ENCODE peak calls at places on chromosomes 16 and 17, in eight cellular contexts. L is thyroid gland; E is heart left ventricle; U is lung; Z is right atrium auricular region; A is naive thymus-derived CD4-positive, alpha-beta T cell; F is caudate nucleus; S is body of pancreas. T is an unnamed sample.

GRCh38 chr17:80290199-80290598 is 29.5 kb downstream of the RNF213 start:
- DNase-seq in L (no peak), E (no peak), U (no peak), Z (no peak), A (no peak), F (no peak), S (no peak), T (no peak)

GRCh38 chr16:71540-72341 is 690 bp downstream of the RHBDF1 start:
- DNase-seq in L (peak), E (peak), U (peak), Z (peak), A (no peak), F (peak), S (peak), T (no peak)

GRCh38 chr16:87058728-87059250 is 258.4 kb downstream of the C16orf95 start:
- DNase-seq in L (no peak), E (no peak), U (no peak), Z (no peak), A (no peak), F (no peak), S (no peak), T (no peak)

GRCh38 chr17:68829211-68829610 is 126.0 kb downstream of the ABCA8 start:
- DNase-seq in L (no peak), E (no peak), U (no peak), Z (no peak), A (no peak), F (no peak), S (no peak), T (no peak)

GRCh38 chr16:84313921-84314320 is 19.2 kb downstream of the WFDC1 start:
- DNase-seq in L (no peak), E (no peak), U (no peak), Z (no peak), A (no peak), F (no peak), S (no peak), T (no peak)

GRCh38 chr17:39244600-39245570 is 19.1 kb upstream of the STAC2 start:
- DNase-seq in L (peak), E (peak), U (peak), Z (peak), A (peak), F (peak), S (peak), T (peak)

GRCh38 chr17:78168906-78169793 is 769 bp downstream of the SYNGR2 start:
- DNase-seq in L (peak), E (peak), U (peak), Z (no peak), A (peak), F (peak), S (peak), T (peak)

GRCh38 chr16:86044241-86044671 is 145.3 kb downstream of the IRF8 start:
- DNase-seq in L (no peak), E (no peak), U (no peak), Z (no peak), A (peak), F (no peak), S (peak), T (no peak)

GRCh38 chr16:73996624-73997339 is 299.8 kb upstream of the PSMD7 start:
- DNase-seq in L (no peak), E (no peak), U (no peak), Z (no peak), A (no peak), F (no peak), S (no peak), T (no peak)

GRCh38 chr16:89320717-89321501 is 103.4 kb downstream of the ZNF778 start:
- DNase-seq in L (peak), E (peak), U (no peak), Z (no peak), A (no peak), F (peak), S (no peak), T (no peak)

GRCh38 chr16:28822520-28823290 is at the start of gene ATXN2L:
- DNase-seq in L (peak), E (peak), U (peak), Z (peak), A (peak), F (peak), S (peak), T (peak)

GRCh38 chr17:75720656-75721462 is at the start of gene ITGB4:
- DNase-seq in L (peak), E (peak), U (peak), Z (no peak), A (peak), F (peak), S (peak), T (peak)

GRCh38 chr16:71933913-71934696 is 38.8 kb downstream of the IST1 start:
- DNase-seq in L (no peak), E (no peak), U (no peak), Z (no peak), A (no peak), F (no peak), S (no peak), T (no peak)

GRCh38 chr17:61203765-61204164 is 195.9 kb upstream of the TBX2 start:
- DNase-seq in L (peak), E (no peak), U (peak), Z (no peak), A (no peak), F (no peak), S (no peak), T (no peak)

GRCh38 chr17:54971147-54971546 is 2.6 kb downstream of the STXBP4 start:
- DNase-seq in L (no peak), E (no peak), U (no peak), Z (no peak), A (no peak), F (no peak), S (no peak), T (no peak)

GRCh38 chr17:40956401-40957254 is 10.1 kb downstream of the KRT39 start:
- DNase-seq in L (no peak), E (no peak), U (no peak), Z (no peak), A (no peak), F (no peak), S (no peak), T (no peak)

GRCh38 chr17:37694734-37695133 is 50.1 kb downstream of the HNF1B start:
- DNase-seq in L (no peak), E (no peak), U (no peak), Z (no peak), A (no peak), F (no peak), S (no peak), T (no peak)

GRCh38 chr16:26765087-26765486 is 301.6 kb upstream of the C16orf82 start:
- DNase-seq in L (no peak), E (peak), U (no peak), Z (no peak), A (peak), F (no peak), S (no peak), T (no peak)

GRCh38 chr17:30290077-30290476 is 1.7 kb downstream of the BLMH start:
- DNase-seq in L (no peak), E (no peak), U (no peak), Z (no peak), A (no peak), F (no peak), S (no peak), T (no peak)

GRCh38 chr17:32586666-32587065 is 99.9 kb downstream of the CDK5R1 start:
- DNase-seq in L (no peak), E (no peak), U (no peak), Z (no peak), A (no peak), F (no peak), S (no peak), T (no peak)

GRCh38 chr17:78107457-78107856 is 21.1 kb downstream of the TMC6 start:
- DNase-seq in L (no peak), E (no peak), U (no peak), Z (no peak), A (no peak), F (no peak), S (no peak), T (no peak)

GRCh38 chr16:2904100-2904921 is 7.4 kb upstream of the FLYWCH1 start:
- DNase-seq in L (peak), E (peak), U (peak), Z (peak), A (peak), F (peak), S (peak), T (peak)

GRCh38 chr17:40092581-40092980 is 7.8 kb downstream of the NR1D1 start:
- DNase-seq in L (peak), E (no peak), U (no peak), Z (no peak), A (no peak), F (peak), S (no peak), T (no peak)

GRCh38 chr16:30941600-30942420 is 7.1 kb upstream of the ORAI3 start:
- DNase-seq in L (peak), E (peak), U (peak), Z (peak), A (peak), F (peak), S (peak), T (no peak)
- H3K27ac ChIP-seq in L (no peak), E (peak), U (no peak), Z (no peak), A (no peak), F (no peak), S (peak), T (peak)

DNA sequence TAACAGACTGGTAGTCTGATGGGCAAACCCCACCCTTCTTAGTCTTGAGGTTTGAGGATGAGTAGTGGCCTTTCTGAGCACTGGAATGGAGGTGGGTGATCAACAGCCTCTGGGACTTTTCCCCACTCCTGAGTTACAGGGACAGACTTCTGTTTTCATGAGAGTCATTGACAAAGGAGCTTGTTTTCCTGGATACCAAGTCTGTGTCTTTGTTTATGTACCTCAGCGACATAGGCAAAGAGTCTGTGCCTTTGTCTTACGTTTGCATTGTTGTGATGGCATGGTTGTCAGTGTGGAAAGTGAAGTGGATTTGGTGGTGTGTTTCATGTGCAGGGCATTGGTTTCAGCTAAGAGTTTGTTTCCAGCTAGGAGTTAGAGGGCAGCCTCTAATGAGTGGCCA is 17.5 kb downstream of the EPN2 start:
- DNase-seq in L (no peak), E (no peak), U (no peak), Z (no peak), A (no peak), F (no peak), S (no peak), T (no peak)
- H3K27ac ChIP-seq in L (no peak), E (peak), U (no peak), Z (peak), A (no peak), F (peak), S (no peak), T (peak)

GRCh38 chr17:50865868-50866260 is 290 bp downstream of the TOB1 start:
- DNase-seq in L (no peak), E (no peak), U (no peak), Z (no peak), A (no peak), F (no peak), S (no peak), T (no peak)
- H3K27ac ChIP-seq in L (peak), E (peak), U (peak), Z (peak), A (peak), F (peak), S (peak), T (peak)

GRCh38 chr17:21252875-21253645 is at the start of gene NATD1:
- DNase-seq in L (peak), E (peak), U (peak), Z (peak), A (peak), F (peak), S (peak), T (peak)
- H3K27ac ChIP-seq in L (peak), E (peak), U (peak), Z (peak), A (peak), F (peak), S (peak), T (peak)